ENCODE peak calls at places on chromosomes 4 and X, in ten cellular contexts. V, L, E, Z, K, C, P, Y, N and M are unnamed samples.

GRCh38 chr4:28686618-28687017 is 1826.0 kb downstream of the STIM2 start:
- DNase-seq in Y (peak; percentile 63), E (peak; percentile 60), Z (no peak), V (peak; percentile 14), N (peak; percentile 8), P (no peak), K (no peak), C (no peak), L (no peak), M (peak; percentile 6)

GRCh38 chrX:72121381-72121780 is 10.3 kb downstream of the RTL5 start:
- DNase-seq in V (peak; percentile 60), K (no peak), Z (no peak), L (peak; percentile 45), P (peak; percentile 64), E (peak; percentile 85), C (no peak), N (no peak), Y (no peak), M (no peak)

GRCh38 chr4:98421106-98421505 is 159.9 kb downstream of the RAP1GDS1 start:
- DNase-seq in C (no peak), V (no peak), P (no peak), N (no peak), K (no peak), Z (no peak), E (no peak), L (no peak), Y (no peak), M (no peak)

GRCh38 chr4:69096810-69097209 is 536 bp downstream of the UGT2B7 start:
- DNase-seq in L (no peak), C (no peak), E (no peak), K (no peak), V (no peak), P (no peak), Z (no peak), N (no peak), Y (no peak), M (no peak)

GRCh38 chrX:154016366-154017076 is 3.2 kb downstream of the IRAK1 start:
- DNase-seq in P (no peak), K (no peak), Z (no peak), C (no peak), E (no peak), L (no peak), Y (no peak), N (no peak), V (no peak), M (no peak)

GRCh38 chr4:14221176-14221575 is 593.7 kb upstream of the BOD1L1 start:
- DNase-seq in V (no peak), E (no peak), N (no peak), Z (no peak), C (no peak), K (no peak), Y (no peak), P (no peak), L (no peak), M (no peak)

GRCh38 chrX:30690330-30690729 is 37.1 kb downstream of the GK start:
- DNase-seq in Z (no peak), E (no peak), V (no peak), L (no peak), C (no peak), Y (no peak), N (no peak), K (no peak), P (no peak), M (no peak)

GRCh38 chrX:107450823-107451509 is 1.5 kb downstream of the FRMPD3 start:
- DNase-seq in L (no peak), K (peak; percentile 37), Y (no peak), C (no peak), Z (peak; percentile 61), E (no peak), V (no peak), N (no peak), P (no peak), M (no peak)

GRCh38 chrX:49166914-49167739 is 4.6 kb downstream of the MAGIX start:
- DNase-seq in C (peak; percentile 83), Y (no peak), V (peak; percentile 75), P (peak; percentile 70), K (peak; percentile 65), Z (peak; percentile 77), E (peak; percentile 61), N (no peak), L (peak; percentile 72), M (no peak)

GRCh38 chrX:46687619-46688018 is 71.3 kb downstream of the SLC9A7 start:
- DNase-seq in N (no peak), Z (no peak), K (no peak), P (no peak), Y (no peak), L (no peak), E (peak; percentile 38), V (no peak), C (no peak), M (no peak)

GRCh38 chrX:46678232-46678631 is 80.7 kb downstream of the SLC9A7 start:
- DNase-seq in Z (no peak), V (no peak), N (no peak), K (no peak), L (no peak), C (no peak), E (no peak), P (no peak), Y (no peak), M (no peak)

GRCh38 chrX:46681849-46682248 is 77.1 kb downstream of the SLC9A7 start:
- DNase-seq in L (no peak), Z (no peak), K (no peak), C (no peak), N (no peak), P (no peak), Y (no peak), E (no peak), V (no peak), M (no peak)

GRCh38 chrX:46686003-46686645 is 72.8 kb downstream of the SLC9A7 start:
- DNase-seq in Z (no peak), Y (no peak), L (peak; percentile 17), K (no peak), N (peak; percentile 11), P (peak; percentile 4), C (no peak), E (peak; percentile 53), V (no peak), M (peak; percentile 8)

DNA sequence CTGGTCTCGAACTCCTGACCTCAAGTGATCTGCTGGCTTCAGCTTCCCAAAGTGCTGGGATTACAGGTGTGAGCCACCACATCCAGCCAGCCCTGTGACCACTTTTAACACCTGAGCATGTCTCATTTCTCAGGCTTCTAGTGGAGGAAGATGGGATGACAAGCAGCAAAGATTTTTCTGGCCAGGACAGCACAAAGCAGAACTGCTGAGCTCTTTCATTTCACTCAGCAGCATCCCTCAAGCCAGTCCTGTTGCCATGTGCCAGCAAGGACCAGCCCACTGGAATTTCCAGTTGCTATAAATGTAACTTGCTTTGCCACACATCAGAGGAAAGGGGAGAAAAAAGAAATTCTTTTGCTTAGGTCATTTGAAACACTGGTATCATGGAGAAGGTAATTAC is 75.9 kb downstream of the SLC9A7 start:
- DNase-seq in Y (no peak), L (no peak), V (no peak), E (peak; percentile 29), C (no peak), P (no peak), K (no peak), Z (no peak), N (peak; percentile 0), M (no peak)
- TF ChIP-seq CTCF in Y (no peak), L (no peak), V (no peak), E (peak; percentile 11), C (no peak), P (no peak), K (no peak), Z (no peak), N (no peak), M (no peak)

GRCh38 chrX:790780-791360 is 160.3 kb downstream of the SHOX start:
- DNase-seq in K (no peak), P (no peak), L (no peak), E (no peak), C (no peak), N (no peak), Z (no peak), Y (no peak), V (no peak), M (no peak)
- TF ChIP-seq CTCF in K (no peak), P (no peak), L (no peak), E (no peak), C (no peak), N (no peak), Z (no peak), Y (no peak), V (no peak), M (no peak)

GRCh38 chr4:137861682-137862081 is 329.4 kb upstream of the PCDH18 start:
- DNase-seq in C (no peak), V (no peak), N (no peak), L (no peak), P (no peak), Z (no peak), K (no peak), Y (no peak), E (peak; percentile 25), M (peak; percentile 11)
- TF ChIP-seq CTCF in C (no peak), V (peak; percentile 57), N (no peak), L (peak; percentile 30), P (peak; percentile 29), Z (peak; percentile 27), K (peak; percentile 32), Y (peak; percentile 80), E (peak; percentile 38), M (peak; percentile 11)

GRCh38 chrX:151904989-151905388 is 7.7 kb upstream of the MAGEA4 start:
- DNase-seq in V (no peak), N (no peak), K (no peak), Y (no peak), P (no peak), L (no peak), C (no peak), Z (no peak), E (no peak), M (no peak)
- TF ChIP-seq CTCF in V (no peak), N (no peak), K (no peak), Y (no peak), P (no peak), L (no peak), C (no peak), Z (no peak), E (no peak), M (no peak)

GRCh38 chrX:6363193-6363592 is 134.5 kb upstream of the NLGN4X start:
- DNase-seq in V (no peak), Y (no peak), Z (no peak), P (no peak), C (no peak), E (no peak), K (no peak), N (no peak), L (no peak), M (no peak)
- TF ChIP-seq CTCF in V (no peak), Y (peak; percentile 63), Z (no peak), P (no peak), C (no peak), E (no peak), K (no peak), N (no peak), L (no peak), M (no peak)